ENCODE peak calls at places on chromosomes 6 and 20, in nine cellular contexts. X is brain microvascular endothelial cell; A is MM.1S; R is uterus; O is heart left ventricle; W is IMR-90; G is keratinocyte; H is psoas muscle; F is CD8-positive, alpha-beta T cell. S is an unnamed sample.

GRCh38 chr6:116239256-116239655 is 14.6 kb downstream of the TSPYL4 start:
- DNase-seq in O (no peak), F (no peak), R (no peak), A (no peak), G (no peak), W (no peak), H (no peak), X (no peak), S (no peak)

GRCh38 chr6:150435832-150436231 is 67.0 kb downstream of the IYD start:
- DNase-seq in W (no peak), O (no peak), H (no peak), A (no peak), R (no peak), G (no peak), F (no peak), X (peak), S (no peak)

GRCh38 chr6:127319686-127320085 is 23.7 kb downstream of the ECHDC1 start:
- DNase-seq in H (no peak), A (no peak), W (no peak), R (no peak), G (no peak), O (no peak), F (no peak), X (no peak), S (no peak)

GRCh38 chr6:166653639-166653941 is 26.5 kb upstream of the RPS6KA2 start:
- DNase-seq in H (no peak), R (no peak), G (no peak), F (no peak), A (no peak), W (no peak), O (no peak), X (no peak), S (no peak)

GRCh38 chr20:47610247-47610944 is 108.7 kb downstream of the NCOA3 start:
- DNase-seq in G (peak), O (peak), W (peak), X (peak), A (peak), H (no peak), R (peak), F (peak), S (no peak)

GRCh38 chr6:40789143-40789764 is 202.1 kb upstream of the LRFN2 start:
- DNase-seq in R (no peak), W (no peak), A (no peak), O (no peak), H (no peak), X (no peak), F (peak), G (no peak), S (no peak)

GRCh38 chr6:116667620-116668019 is 946 bp downstream of the ZUP1 start:
- DNase-seq in W (no peak), F (no peak), H (no peak), O (no peak), A (no peak), G (no peak), X (no peak), R (no peak), S (no peak)

GRCh38 chr6:148814869-148815268 is 68.0 kb downstream of the UST start:
- DNase-seq in O (no peak), G (no peak), X (no peak), H (no peak), A (no peak), R (no peak), F (no peak), W (no peak), S (no peak)

GRCh38 chr6:169233181-169233580 is 20.5 kb downstream of the THBS2 start:
- DNase-seq in X (no peak), O (no peak), G (no peak), H (no peak), W (no peak), A (no peak), R (no peak), F (no peak), S (peak)

GRCh38 chr6:74936886-74937285 is 269.0 kb downstream of the COL12A1 start:
- DNase-seq in H (no peak), A (no peak), W (peak), F (no peak), O (no peak), X (no peak), R (no peak), G (no peak), S (no peak)

GRCh38 chr20:31707994-31708744 is 14.5 kb downstream of the BCL2L1 start:
- DNase-seq in R (no peak), W (no peak), F (no peak), X (no peak), A (peak), O (peak), G (no peak), H (peak), S (no peak)

GRCh38 chr20:44596876-44597275 is 14.5 kb downstream of the PKIG start:
- DNase-seq in W (no peak), G (no peak), R (no peak), F (no peak), O (no peak), H (no peak), X (no peak), A (no peak), S (no peak)

GRCh38 chr20:44596010-44596409 is 13.6 kb downstream of the PKIG start:
- DNase-seq in F (no peak), R (no peak), G (no peak), A (no peak), O (no peak), H (no peak), X (no peak), W (no peak), S (no peak)

GRCh38 chr20:44597930-44598329 is 15.6 kb downstream of the PKIG start:
- DNase-seq in W (no peak), O (no peak), A (no peak), R (no peak), X (no peak), G (no peak), F (no peak), H (no peak), S (no peak)

GRCh38 chr20:44598413-44599290 is 16.3 kb downstream of the PKIG start:
- DNase-seq in H (peak), F (no peak), W (no peak), G (no peak), O (peak), X (no peak), A (peak), R (peak), S (no peak)

GRCh38 chr20:44597516-44597915 is 15.1 kb downstream of the PKIG start:
- DNase-seq in G (no peak), F (no peak), W (no peak), A (no peak), R (no peak), O (no peak), H (no peak), X (no peak), S (no peak)
- H3K27ac ChIP-seq in G (no peak), F (no peak), W (no peak), A (no peak), R (peak), O (peak), H (peak), X (no peak), S (peak)

DNA sequence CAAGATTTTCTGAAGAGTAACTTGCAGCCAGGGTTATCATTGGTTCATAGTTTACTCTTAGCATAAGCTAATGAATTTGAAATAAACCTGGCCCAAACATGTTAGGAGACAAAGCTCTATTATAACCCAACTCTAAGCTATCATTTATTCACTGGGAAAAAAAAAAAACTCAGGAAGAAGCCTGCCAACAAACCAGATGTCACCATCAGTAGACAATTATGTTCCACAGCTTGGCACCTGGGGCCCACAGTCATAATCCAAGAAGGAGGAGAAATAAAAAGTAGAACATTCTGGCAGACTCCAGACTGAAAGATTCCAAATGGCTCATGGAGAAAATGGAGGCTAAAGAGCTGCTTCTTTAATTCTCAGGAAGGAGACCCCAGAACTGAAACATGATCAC is 100.0 kb upstream of the CNR1 start:
- DNase-seq in H (no peak), O (no peak), A (no peak), W (no peak), R (no peak), X (no peak), G (no peak), F (no peak), S (no peak)
- H3K27ac ChIP-seq in H (no peak), O (no peak), A (no peak), W (no peak), R (no peak), X (no peak), G (no peak), F (no peak), S (no peak)

GRCh38 chr6:113873043-113873667 is 16.0 kb downstream of the MARCKS start:
- DNase-seq in W (no peak), H (peak), R (peak), F (no peak), G (no peak), A (peak), O (peak), X (no peak), S (no peak)
- H3K27ac ChIP-seq in W (no peak), H (no peak), R (peak), F (no peak), G (no peak), A (peak), O (no peak), X (no peak), S (no peak)

GRCh38 chr6:12418946-12419345 is 128.8 kb downstream of the EDN1 start:
- DNase-seq in G (peak), O (no peak), A (no peak), H (no peak), F (no peak), X (no peak), W (no peak), R (no peak), S (no peak)
- H3K27ac ChIP-seq in G (no peak), O (no peak), A (no peak), H (no peak), F (no peak), X (no peak), W (no peak), R (no peak), S (no peak)

DNA sequence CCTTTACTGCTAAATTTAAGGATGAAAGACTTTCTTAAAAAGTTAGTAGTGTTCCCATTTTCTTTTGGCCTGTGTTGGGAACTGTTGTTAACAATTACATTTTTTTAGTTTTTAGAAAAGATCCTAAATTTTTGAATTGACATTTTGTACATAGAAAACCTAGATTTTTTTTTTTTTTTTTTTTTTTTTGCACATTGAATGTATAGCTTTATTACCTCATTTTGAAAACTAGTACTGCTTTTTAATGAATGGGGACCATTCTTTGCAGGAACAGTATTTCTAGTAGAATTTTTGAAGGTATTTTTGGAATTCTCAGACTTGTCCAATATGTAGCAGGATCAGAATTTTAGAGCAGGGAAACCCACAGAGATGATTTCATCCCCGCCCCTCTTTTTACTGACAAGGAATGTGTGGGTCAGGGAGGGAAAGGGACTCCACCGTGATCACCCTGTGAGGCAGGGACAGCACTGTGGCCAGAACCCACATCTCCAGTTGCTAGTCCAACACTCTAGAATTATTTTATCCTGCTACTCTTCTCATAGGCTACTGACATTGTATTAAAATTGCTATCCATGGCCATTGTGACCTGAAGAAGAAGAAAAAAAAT is 154.4 kb upstream of the SUPT3H start:
- DNase-seq in O (no peak), A (no peak), R (no peak), W (no peak), H (no peak), F (no peak), X (no peak), G (no peak), S (no peak)
- H3K27ac ChIP-seq in O (no peak), A (no peak), R (peak), W (no peak), H (no peak), F (no peak), X (peak), G (no peak), S (no peak)

GRCh38 chr20:6699931-6700562 is 67.4 kb upstream of the BMP2 start:
- DNase-seq in A (peak), H (no peak), F (no peak), O (no peak), X (no peak), W (no peak), R (no peak), G (no peak), S (no peak)
- H3K27ac ChIP-seq in A (no peak), H (no peak), F (no peak), O (no peak), X (no peak), W (no peak), R (no peak), G (no peak), S (no peak)

GRCh38 chr20:39222102-39222501 is 260.0 kb downstream of the DHX35 start:
- DNase-seq in H (no peak), G (no peak), X (no peak), A (no peak), R (no peak), F (no peak), O (no peak), W (no peak), S (no peak)
- H3K27ac ChIP-seq in H (no peak), G (no peak), X (no peak), A (no peak), R (no peak), F (no peak), O (no peak), W (no peak), S (no peak)